ENCODE peak calls at places on chromosome 18, in five cellular contexts. R is effector memory CD4-positive, alpha-beta T cell; J is esophagus squamous epithelium; S is uterus; K is HCT116. D is an unnamed sample.

GRCh38 chr18:8900552-8900951 is 195.2 kb downstream of the MTCL1 start:
- DNase-seq in R (no peak), J (no peak), S (no peak), K (no peak), D (no peak)

GRCh38 chr18:67117804-67118203 is 398.7 kb downstream of the DSEL start:
- DNase-seq in R (no peak), J (no peak), S (no peak), K (no peak), D (no peak)

GRCh38 chr18:51668101-51668500 is 470.6 kb upstream of the MEX3C start:
- DNase-seq in R (no peak), J (no peak), S (no peak), K (peak; percentile 8), D (peak; percentile 11)

GRCh38 chr18:49127606-49128190 is 176.9 kb upstream of the SMAD7 start:
- DNase-seq in R (no peak), J (no peak), S (no peak), K (no peak), D (no peak)

GRCh38 chr18:354456-354855 is 86.6 kb upstream of the THOC1 start:
- DNase-seq in R (no peak), J (no peak), S (no peak), K (no peak), D (no peak)

GRCh38 chr18:58858591-58859468 is 5.8 kb upstream of the ZNF532 start:
- DNase-seq in R (no peak), J (no peak), S (peak; percentile 43), K (no peak), D (no peak)

GRCh38 chr18:68925268-68925667 is 127.4 kb downstream of the CCDC102B start:
- DNase-seq in R (no peak), J (no peak), S (no peak), K (no peak), D (no peak)

GRCh38 chr18:79476031-79476917 is 80.5 kb downstream of the NFATC1 start:
- DNase-seq in R (no peak), J (no peak), S (no peak), K (no peak), D (no peak)

GRCh38 chr18:79108520-79109215 is 39.5 kb downstream of the ATP9B start:
- DNase-seq in R (no peak), J (no peak), S (no peak), K (no peak), D (no peak)

GRCh38 chr18:24741961-24742738 is 281.7 kb downstream of the HRH4 start:
- DNase-seq in R (no peak), J (no peak), S (no peak), K (no peak), D (no peak)

GRCh38 chr18:34909637-34910364 is 131.4 kb upstream of the MAPRE2 start:
- DNase-seq in R (no peak), J (no peak), S (no peak), K (no peak), D (no peak)

GRCh38 chr18:63559567-63560491 is 17.7 kb downstream of the SERPINB12 start:
- DNase-seq in R (no peak), J (no peak), S (no peak), K (no peak), D (no peak)

GRCh38 chr18:25898965-25899364 is 191.4 kb downstream of the SS18 start:
- DNase-seq in R (no peak), J (no peak), S (no peak), K (no peak), D (no peak)

GRCh38 chr18:657311-657997 is at the start of gene TYMS:
- DNase-seq in R (no peak), J (no peak), S (peak; percentile 26), K (peak; percentile 63), D (no peak)

GRCh38 chr18:22459491-22459890 is 41.8 kb upstream of the CTAGE1 start:
- DNase-seq in R (no peak), J (no peak), S (no peak), K (no peak), D (no peak)

GRCh38 chr18:27901424-27902226 is 275.3 kb downstream of the CDH2 start:
- DNase-seq in R (no peak), J (no peak), S (no peak), K (no peak), D (no peak)

GRCh38 chr18:54675076-54675475 is 84.0 kb downstream of the DYNAP start:
- DNase-seq in R (no peak), J (no peak), S (no peak), K (no peak), D (no peak)

GRCh38 chr18:25786778-25787177 is 303.6 kb downstream of the SS18 start:
- DNase-seq in R (no peak), J (no peak), S (no peak), K (no peak), D (no peak)

GRCh38 chr18:62634471-62634870 is 80.9 kb upstream of the PHLPP1 start:
- DNase-seq in R (no peak), J (no peak), S (no peak), K (no peak), D (no peak)

GRCh38 chr18:48728204-48728833 is 189.5 kb downstream of the CTIF start:
- DNase-seq in R (no peak), J (no peak), S (peak; percentile 62), K (no peak), D (no peak)

GRCh38 chr18:61998335-61998734 is 105.5 kb upstream of the RNF152 start:
- DNase-seq in R (no peak), J (no peak), S (no peak), K (no peak), D (no peak)

GRCh38 chr18:67385455-67385854 is 131.1 kb downstream of the DSEL start:
- DNase-seq in R (no peak), J (no peak), S (no peak), K (no peak), D (no peak)

GRCh38 chr18:53797998-53798397 is 426.5 kb downstream of the MBD2 start:
- DNase-seq in R (no peak), J (no peak), S (no peak), K (no peak), D (no peak)

GRCh38 chr18:9914584-9915290 is 921 bp downstream of the VAPA start:
- DNase-seq in R (peak; percentile 74), J (no peak), S (peak; percentile 57), K (peak; percentile 49), D (peak; percentile 81)

GRCh38 chr18:48166336-48166875 is 235.9 kb upstream of the SMAD2 start:
- DNase-seq in R (no peak), J (no peak), S (no peak), K (no peak), D (no peak)

GRCh38 chr18:3857544-3857943 is 407.6 kb downstream of the TGIF1 start:
- DNase-seq in R (no peak), J (no peak), S (peak; percentile 19), K (no peak), D (no peak)

GRCh38 chr18:48161911-48162698 is 231.6 kb upstream of the SMAD2 start:
- DNase-seq in R (no peak), J (no peak), S (no peak), K (no peak), D (no peak)

GRCh38 chr18:21272016-21272582 is 30.1 kb downstream of the GREB1L start:
- DNase-seq in R (no peak), J (no peak), S (no peak), K (no peak), D (no peak)

GRCh38 chr18:79555885-79556284 is 123.7 kb upstream of the CTDP1 start:
- DNase-seq in R (no peak), J (no peak), S (peak; percentile 10), K (no peak), D (no peak)

GRCh38 chr18:76450452-76450851 is 44.6 kb downstream of the ZNF516 start:
- DNase-seq in R (no peak), J (no peak), S (no peak), K (no peak), D (no peak)

GRCh38 chr18:51391731-51392130 is 194.2 kb upstream of the MEX3C start:
- DNase-seq in R (no peak), J (no peak), S (no peak), K (no peak), D (no peak)

GRCh38 chr18:58407263-58407648 is 221.6 kb downstream of the ALPK2 start:
- DNase-seq in R (no peak), J (no peak), S (no peak), K (no peak), D (no peak)

GRCh38 chr18:26052497-26052896 is 37.9 kb downstream of the SS18 start:
- DNase-seq in R (no peak), J (no peak), S (no peak), K (no peak), D (no peak)

GRCh38 chr18:74946646-74947045 is 262.3 kb downstream of the PTGR3 start:
- DNase-seq in R (no peak), J (no peak), S (no peak), K (no peak), D (no peak)
- H3K4me3 ChIP-seq in R (no peak overlapping the region), J (no peak overlapping the region), S (no peak overlapping the region), K (no peak overlapping the region), D (no peak overlapping the region)

DNA sequence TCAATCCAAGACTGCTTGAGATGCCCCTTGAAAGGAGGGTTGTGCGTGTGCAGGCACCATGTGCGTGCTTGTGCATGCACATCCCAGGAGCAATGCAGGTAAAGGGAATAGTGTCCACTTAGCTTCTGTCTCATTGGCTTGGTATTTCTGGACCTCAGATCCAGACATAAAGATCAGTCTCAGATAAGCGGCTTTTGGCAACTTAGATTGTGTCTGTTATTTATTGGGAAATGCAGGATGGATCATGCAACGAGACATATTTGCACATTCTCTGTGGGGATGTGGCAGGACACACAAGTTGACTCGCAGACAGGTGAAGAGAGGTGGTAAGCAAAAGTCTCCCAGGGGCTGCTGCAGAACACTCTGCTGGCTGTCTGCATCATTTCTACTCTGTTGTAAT is 67.9 kb downstream of the SETBP1 start:
- DNase-seq in R (no peak), J (no peak), S (no peak), K (no peak), D (no peak)
- H3K4me1 ChIP-seq in R (no peaks in the 10 kb centered on the region), J (peaks cover 21% of the 10 kb centered on the region), S (no peaks in the 10 kb centered on the region), K (no peaks in the 10 kb centered on the region), D (no peaks in the 10 kb centered on the region)

GRCh38 chr18:70936160-70936559 is 647.3 kb downstream of the SOCS6 start:
- DNase-seq in R (no peak), J (no peak), S (no peak), K (no peak), D (no peak)
- H3K9me3 ChIP-seq in R (no peaks in the 10 kb centered on the region), J (no peaks in the 10 kb centered on the region), S (no peaks in the 10 kb centered on the region), K (no peaks in the 10 kb centered on the region), D (peaks cover 2% of the 10 kb centered on the region)

GRCh38 chr18:11548940-11549551 is 60.4 kb upstream of the SLC35G4 start:
- DNase-seq in R (no peak), J (no peak), S (no peak), K (no peak), D (no peak)

GRCh38 chr18:11548367-11548766 is 61.0 kb upstream of the SLC35G4 start:
- DNase-seq in R (no peak), J (no peak), S (no peak), K (no peak), D (no peak)

GRCh38 chr18:11553098-11553940 is 56.1 kb upstream of the SLC35G4 start:
- DNase-seq in R (no peak), J (no peak), S (no peak), K (peak; percentile 45), D (peak; percentile 16)
- H3K4me3 ChIP-seq in R (no peak overlapping the region), J (no peak overlapping the region), S (no peak overlapping the region), K (no peak overlapping the region), D (no peak overlapping the region)

GRCh38 chr18:7338846-7339245 is 108.0 kb downstream of the LRRC30 start:
- DNase-seq in R (no peak), J (no peak), S (no peak), K (no peak), D (no peak)
- H3K4me1 ChIP-seq in R (no peaks in the 10 kb centered on the region), J (no peaks in the 10 kb centered on the region), S (no peaks in the 10 kb centered on the region), K (no peaks in the 10 kb centered on the region), D (no peaks in the 10 kb centered on the region)

GRCh38 chr18:71678144-71678543 is 866.0 kb downstream of the CBLN2 start:
- DNase-seq in R (no peak), J (no peak), S (no peak), K (no peak), D (no peak)

GRCh38 chr18:71682591-71682990 is 861.6 kb downstream of the CBLN2 start:
- DNase-seq in R (no peak), J (no peak), S (no peak), K (no peak), D (no peak)
- H3K9me3 ChIP-seq in R (no peaks in the 10 kb centered on the region), J (peaks cover 7% of the 10 kb centered on the region), S (peaks cover 3% of the 10 kb centered on the region), K (peaks cover 3% of the 10 kb centered on the region), D (no peaks in the 10 kb centered on the region)

D was measured in CD8-positive, alpha-beta T cell.